ENCODE peak calls at places on chromosomes 1 and 21, in eight cellular contexts. F, O, V, R, Q, H, Z and U are unnamed samples. For H4K20me1, the result is how much of the 10 kb centered on the place peaks cover.

GRCh38 chr1:87644500-87645245 is 316.0 kb downstream of the LMO4 start:
- DNase-seq in F (peak), O (peak), V (no peak), R (peak), Q (no peak), H (no peak), Z (no peak), U (no peak)

GRCh38 chr1:6007318-6008083 is 15.3 kb upstream of the NPHP4 start:
- DNase-seq in F (peak), O (no peak), V (no peak), R (no peak), Q (no peak), H (no peak), Z (no peak), U (peak)

GRCh38 chr1:202131956-202132821 is 9.5 kb downstream of the GPR37L1 start:
- DNase-seq in F (no peak), O (no peak), V (no peak), R (peak), Q (no peak), H (no peak), Z (no peak), U (peak)

GRCh38 chr1:231818342-231818741 is 191.8 kb downstream of the DISC1 start:
- DNase-seq in F (no peak), O (no peak), V (no peak), R (no peak), Q (no peak), H (no peak), Z (no peak), U (no peak)

GRCh38 chr1:15911927-15912326 is 64.0 kb downstream of the ZBTB17 start:
- DNase-seq in F (no peak), O (peak), V (no peak), R (peak), Q (no peak), H (no peak), Z (no peak), U (peak)

GRCh38 chr21:43012596-43012995 is 38.2 kb downstream of the PKNOX1 start:
- DNase-seq in F (no peak), O (peak), V (no peak), R (peak), Q (no peak), H (no peak), Z (no peak), U (no peak)

GRCh38 chr1:178928985-178929384 is 58.1 kb upstream of the ANGPTL1 start:
- DNase-seq in F (no peak), O (no peak), V (no peak), R (no peak), Q (no peak), H (no peak), Z (no peak), U (no peak)

GRCh38 chr1:28540651-28541050 is 12.2 kb upstream of the TRNAU1AP start:
- DNase-seq in F (no peak), O (peak), V (no peak), R (no peak), Q (no peak), H (no peak), Z (no peak), U (no peak)

GRCh38 chr21:45818904-45819285 is 162.7 kb upstream of the COL6A1 start:
- DNase-seq in F (peak), O (peak), V (no peak), R (no peak), Q (no peak), H (no peak), Z (no peak), U (peak)

GRCh38 chr1:156465747-156466365 is 34.7 kb downstream of the MEF2D start:
- DNase-seq in F (no peak), O (no peak), V (peak), R (no peak), Q (no peak), H (no peak), Z (peak), U (peak)

GRCh38 chr21:36089946-36090345 is 20.1 kb downstream of the CBR1 start:
- DNase-seq in F (no peak), O (no peak), V (no peak), R (no peak), Q (no peak), H (peak), Z (no peak), U (no peak)

GRCh38 chr1:183830389-183830788 is 25.5 kb downstream of the RGL1 start:
- DNase-seq in F (no peak), O (no peak), V (no peak), R (no peak), Q (no peak), H (no peak), Z (no peak), U (no peak)

GRCh38 chr1:27574871-27575831 is 28.8 kb downstream of the AHDC1 start:
- DNase-seq in F (peak), O (peak), V (peak), R (no peak), Q (no peak), H (no peak), Z (no peak), U (peak)

GRCh38 chr1:113253187-113253966 is 136.9 kb upstream of the MAGI3 start:
- DNase-seq in F (no peak), O (no peak), V (no peak), R (no peak), Q (no peak), H (no peak), Z (no peak), U (peak)

GRCh38 chr1:219965950-219966349 is 37.6 kb upstream of the SLC30A10 start:
- DNase-seq in F (no peak), O (no peak), V (no peak), R (no peak), Q (no peak), H (no peak), Z (no peak), U (no peak)

GRCh38 chr1:39632491-39633417 is 6.7 kb downstream of the HEYL start:
- DNase-seq in F (peak), O (peak), V (peak), R (peak), Q (no peak), H (no peak), Z (no peak), U (peak)

GRCh38 chr1:155169541-155169940 is 3.6 kb downstream of the KRTCAP2 start:
- DNase-seq in F (no peak), O (no peak), V (no peak), R (no peak), Q (no peak), H (no peak), Z (no peak), U (no peak)

GRCh38 chr1:145960468-145961108 is 2.8 kb upstream of the LIX1L start:
- DNase-seq in F (peak), O (peak), V (peak), R (peak), Q (no peak), H (no peak), Z (no peak), U (peak)

GRCh38 chr1:226575436-226576390 is 27.1 kb downstream of the STUM start:
- DNase-seq in F (no peak), O (peak), V (no peak), R (no peak), Q (no peak), H (no peak), Z (no peak), U (no peak)

GRCh38 chr1:156961709-156962108 is 41.3 kb downstream of the LRRC71 start:
- DNase-seq in F (no peak), O (peak), V (no peak), R (peak), Q (peak), H (no peak), Z (peak), U (no peak)

GRCh38 chr1:36156329-36157114 is 562 bp downstream of the MAP7D1 start:
- DNase-seq in F (peak), O (peak), V (peak), R (peak), Q (no peak), H (no peak), Z (peak), U (no peak)

GRCh38 chr1:241276391-241276790 is 80.6 kb downstream of the RGS7 start:
- DNase-seq in F (no peak), O (peak), V (no peak), R (no peak), Q (no peak), H (no peak), Z (no peak), U (no peak)

GRCh38 chr1:115501476-115501875 is 140.3 kb upstream of the VANGL1 start:
- DNase-seq in F (peak), O (peak), V (no peak), R (no peak), Q (no peak), H (no peak), Z (no peak), U (no peak)

GRCh38 chr1:44076093-44076492 is 42.5 kb upstream of the KLF17 start:
- DNase-seq in F (peak), O (no peak), V (no peak), R (no peak), Q (no peak), H (no peak), Z (no peak), U (no peak)

GRCh38 chr21:46084709-46085108 is 13.2 kb upstream of the COL6A2 start:
- DNase-seq in F (no peak), O (peak), V (peak), R (peak), Q (no peak), H (no peak), Z (no peak), U (peak)

GRCh38 chr21:44800971-44801467 is 601 bp downstream of the UBE2G2 start:
- DNase-seq in F (peak), O (peak), V (no peak), R (peak), Q (peak), H (no peak), Z (peak), U (peak)

GRCh38 chr1:103372866-103373265 is 152.6 kb upstream of the RNPC3 start:
- DNase-seq in F (peak), O (no peak), V (no peak), R (no peak), Q (no peak), H (no peak), Z (no peak), U (no peak)

GRCh38 chr1:17427696-17428660 is 11.5 kb downstream of the RCC2 start:
- DNase-seq in F (no peak), O (no peak), V (no peak), R (no peak), Q (no peak), H (no peak), Z (no peak), U (peak)

GRCh38 chr1:17658837-17659236 is 96.3 kb upstream of the ACTL8 start:
- DNase-seq in F (no peak), O (no peak), V (no peak), R (no peak), Q (no peak), H (no peak), Z (no peak), U (no peak)

GRCh38 chr21:46007498-46007868 is 25.9 kb downstream of the COL6A1 start:
- DNase-seq in F (no peak), O (no peak), V (no peak), R (no peak), Q (no peak), H (no peak), Z (no peak), U (peak)

GRCh38 chr1:9009438-9010366 is 16.5 kb downstream of the SLC2A7 start:
- DNase-seq in F (peak), O (peak), V (peak), R (peak), Q (no peak), H (no peak), Z (peak), U (peak)

GRCh38 chr1:96072021-96072420 is 649.6 kb upstream of the PTBP2 start:
- DNase-seq in F (peak), O (no peak), V (no peak), R (no peak), Q (no peak), H (no peak), Z (no peak), U (no peak)

GRCh38 chr1:16981269-16981849 is 939 bp upstream of the MFAP2 start:
- DNase-seq in F (peak), O (peak), V (no peak), R (no peak), Q (no peak), H (peak), Z (no peak), U (peak)

GRCh38 chr1:115642168-115643072 is 650 bp downstream of the VANGL1 start:
- DNase-seq in F (peak), O (peak), V (peak), R (peak), Q (no peak), H (no peak), Z (no peak), U (peak)

GRCh38 chr1:85283475-85284199 is 7.2 kb upstream of the BCL10 start:
- DNase-seq in F (no peak), O (no peak), V (peak), R (no peak), Q (no peak), H (no peak), Z (no peak), U (no peak)

GRCh38 chr1:204742676-204743075 is 57.1 kb upstream of the LRRN2 start:
- DNase-seq in F (no peak), O (no peak), V (no peak), R (no peak), Q (no peak), H (no peak), Z (no peak), U (no peak)

DNA sequence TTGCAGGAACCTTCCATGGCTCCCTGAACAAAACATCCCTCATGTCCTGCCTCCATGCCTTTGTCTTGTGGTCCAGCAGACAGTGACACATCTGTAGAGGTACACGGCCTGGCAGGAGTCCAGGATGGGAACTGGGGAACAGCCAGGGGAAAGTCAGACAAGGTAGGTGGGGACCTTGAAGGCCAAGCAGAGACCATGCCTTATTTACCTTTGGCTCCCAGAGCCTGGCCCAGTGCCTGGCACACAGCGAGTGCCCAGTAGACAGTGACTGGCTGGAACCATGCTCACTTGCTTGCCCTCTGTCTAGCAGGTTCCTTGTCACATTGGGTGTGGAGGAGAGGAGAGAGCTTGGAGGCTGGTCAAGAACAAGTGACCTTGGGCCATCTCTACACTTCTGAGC is 81.0 kb downstream of the BCAR3 start:
- DNase-seq in F (no peak), O (no peak), V (no peak), R (no peak), Q (no peak), H (no peak), Z (no peak), U (no peak)
- H4K20me1 ChIP-seq in F (under half), O (half or more), V (under half), R (half or more), Q (under half), H (half or more), Z (under half), U (half or more)

DNA sequence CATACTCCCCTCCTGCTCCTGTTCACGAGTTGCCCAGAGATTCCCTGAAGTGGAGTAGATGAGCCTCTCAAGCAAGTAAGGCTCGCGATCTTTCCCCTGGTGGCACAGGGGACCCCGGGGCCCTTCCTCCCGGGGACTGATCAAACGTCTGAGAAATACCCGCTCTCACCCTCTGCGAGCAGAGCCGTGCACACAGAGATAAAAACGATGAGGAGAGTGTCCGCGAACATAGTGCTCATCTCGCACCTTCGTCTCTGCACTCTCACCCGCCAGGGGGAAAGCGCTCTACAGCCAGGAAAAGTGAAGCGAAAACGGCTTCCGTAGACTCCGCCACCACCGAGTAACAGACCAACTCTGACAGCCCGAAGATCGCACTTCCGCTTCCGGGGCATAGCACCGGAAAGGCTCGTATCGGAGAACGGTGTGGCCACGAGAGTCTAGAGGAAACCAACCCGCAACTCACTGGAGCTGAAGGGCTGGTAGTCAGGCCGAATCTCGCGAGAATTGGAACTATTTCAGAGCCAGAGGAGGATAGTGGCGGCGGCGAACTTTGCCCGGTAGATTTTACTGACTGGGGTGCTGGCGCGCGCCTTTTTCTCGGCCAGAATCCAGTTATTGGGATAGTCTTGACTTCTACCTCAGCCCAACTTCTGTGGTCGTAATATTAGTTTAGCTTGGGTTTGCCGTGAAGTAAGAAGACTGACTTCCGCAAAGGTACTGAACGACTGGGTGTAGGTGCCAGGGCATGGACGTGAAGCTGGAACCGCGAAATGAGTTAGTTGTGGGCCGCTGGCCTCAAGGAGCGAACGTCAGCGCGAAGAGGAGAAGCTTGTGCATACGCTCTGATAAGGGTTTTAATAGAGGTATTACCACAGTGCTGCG is at the start of gene TMCO1:
- DNase-seq in F (peak), O (peak), V (peak), R (peak), Q (peak), H (peak), Z (peak), U (peak)
- TF ChIP-seq CTCF in F (peak), O (no peak), V (peak), R (no peak), Q (no peak), H (peak), Z (peak), U (peak)

GRCh38 chr1:63920154-63921117 is 146.6 kb downstream of the ROR1 start:
- DNase-seq in F (peak), O (peak), V (no peak), R (peak), Q (no peak), H (peak), Z (no peak), U (no peak)
- H3K4me2 ChIP-seq in F (peak), O (peak), V (no peak), R (peak), Q (peak), H (peak), Z (no peak), U (peak)

GRCh38 chr1:181011301-181012202 is 11.1 kb downstream of the STX6 start:
- DNase-seq in F (no peak), O (no peak), V (no peak), R (no peak), Q (no peak), H (no peak), Z (no peak), U (no peak)
- H4K20me1 ChIP-seq in F (under half), O (under half), V (under half), R (under half), Q (under half), H (under half), Z (under half), U (under half)

GRCh38 chr1:45550401-45551305 is at the start of gene AKR1A1:
- DNase-seq in F (peak), O (peak), V (peak), R (peak), Q (peak), H (peak), Z (peak), U (peak)
- TF ChIP-seq CTCF in F (peak), O (no peak), V (no peak), R (no peak), Q (no peak), H (no peak), Z (no peak), U (no peak)

GRCh38 chr1:71422221-71422620 is 341.4 kb upstream of the ZRANB2 start:
- DNase-seq in F (no peak), O (no peak), V (no peak), R (no peak), Q (no peak), H (no peak), Z (no peak), U (no peak)

GRCh38 chr1:71424536-71424935 is 343.7 kb upstream of the ZRANB2 start:
- DNase-seq in F (no peak), O (no peak), V (no peak), R (no peak), Q (no peak), H (no peak), Z (no peak), U (no peak)

GRCh38 chr1:71428029-71428428 is 347.2 kb upstream of the ZRANB2 start:
- DNase-seq in F (no peak), O (no peak), V (no peak), R (no peak), Q (no peak), H (no peak), Z (no peak), U (no peak)

GRCh38 chr1:71427066-71427465 is 346.2 kb upstream of the ZRANB2 start:
- DNase-seq in F (no peak), O (no peak), V (no peak), R (no peak), Q (no peak), H (no peak), Z (no peak), U (no peak)
- H3K4me2 ChIP-seq in F (no peak), O (no peak), V (no peak), R (no peak), Q (no peak), H (no peak), Z (no peak), U (no peak)

DNA sequence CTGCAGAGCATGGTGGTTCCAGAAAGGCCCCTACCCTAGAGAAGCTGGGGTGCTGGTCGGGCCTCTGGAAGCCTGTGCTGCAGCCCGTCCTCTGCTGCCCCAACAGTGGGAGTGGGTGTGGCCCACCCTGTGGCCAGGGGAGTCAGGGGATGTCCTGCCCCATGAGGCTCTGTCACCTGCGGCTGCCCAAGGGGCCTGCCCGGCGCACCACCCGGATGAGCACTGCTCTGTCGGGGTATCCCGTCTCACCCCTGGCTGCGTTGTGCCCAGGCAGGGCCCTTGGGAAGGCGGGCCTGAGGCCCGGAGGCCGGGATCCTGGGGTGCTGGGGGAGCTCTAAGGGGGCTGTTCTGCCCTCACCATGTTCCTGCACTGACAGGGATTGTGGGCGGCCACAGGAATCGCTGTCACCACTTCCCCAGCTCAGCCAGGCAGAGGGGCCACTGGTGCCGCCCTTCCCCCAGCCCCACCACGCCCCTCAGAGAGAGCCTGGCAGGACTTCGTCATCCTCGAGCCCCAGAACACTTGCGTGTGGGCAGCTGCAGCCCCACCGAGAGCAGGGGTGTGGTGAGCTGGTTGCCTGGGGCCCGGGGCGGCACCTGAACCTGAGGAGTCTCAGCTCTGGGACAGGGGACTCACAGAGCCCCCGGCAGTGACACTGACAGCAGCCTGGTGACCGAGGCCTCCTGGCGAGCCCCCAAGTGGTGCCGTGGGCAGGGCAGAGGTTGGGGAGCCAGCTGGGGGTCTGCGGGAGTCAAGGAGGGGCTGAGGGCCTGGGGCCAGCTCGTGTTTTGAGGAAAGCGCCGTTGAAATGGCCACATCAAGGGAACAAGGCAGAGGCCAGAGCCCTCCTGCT is 20.2 kb downstream of the PANK4 start:
- DNase-seq in F (no peak), O (no peak), V (no peak), R (no peak), Q (no peak), H (no peak), Z (no peak), U (peak)
- H4K20me1 ChIP-seq in F (under half), O (under half), V (under half), R (under half), Q (under half), H (under half), Z (under half), U (under half)

DNA sequence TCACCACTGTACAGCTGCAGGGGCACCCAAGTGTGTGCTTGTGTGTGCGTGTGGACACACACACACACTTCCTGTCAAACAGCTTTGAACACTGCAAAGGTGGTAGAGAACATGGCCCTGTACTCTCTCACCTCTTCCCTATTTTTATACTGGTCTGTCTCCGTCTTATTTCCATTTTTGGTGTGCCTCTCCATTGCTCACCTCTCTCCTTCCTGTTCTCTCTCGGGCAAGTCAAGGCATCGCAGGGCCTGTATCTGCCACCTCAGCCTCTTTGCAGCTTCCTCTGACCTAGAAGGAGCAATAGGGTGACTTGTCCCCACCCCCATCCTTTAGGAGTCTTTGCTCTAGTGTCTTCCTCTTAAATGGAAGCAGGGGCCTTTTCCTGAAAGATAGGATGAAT is 2.2 kb downstream of the SMCP start:
- DNase-seq in F (no peak), O (no peak), V (no peak), R (no peak), Q (no peak), H (no peak), Z (no peak), U (no peak)
- TF ChIP-seq CTCF in F (no peak), O (no peak), V (no peak), R (no peak), Q (no peak), H (no peak), Z (no peak), U (no peak)